ENCODE peak calls at places on chromosomes 3 and 15, in seven cellular contexts. V, G, H, T, S, P and E are unnamed samples.

GRCh38 chr15:72599855-72600464 is 54.5 kb upstream of the GOLGA6B start:
- DNase-seq in G (no peak), T (peak; percentile 55), S (peak; percentile 52), P (peak; percentile 47), H (peak; percentile 37), V (no peak), E (peak; percentile 54)

GRCh38 chr3:69249001-69249400 is 126.6 kb upstream of the LMOD3 start:
- DNase-seq in T (no peak), V (no peak), S (no peak), H (no peak), P (no peak), G (no peak), E (no peak)

GRCh38 chr3:123375014-123375940 is 73.6 kb downstream of the ADCY5 start:
- DNase-seq in H (no peak), S (no peak), G (no peak), P (no peak), V (no peak), T (no peak), E (no peak)

GRCh38 chr3:162863579-162863978 is 1367.0 kb downstream of the OTOL1 start:
- DNase-seq in T (no peak), P (no peak), H (no peak), S (no peak), G (no peak), V (no peak), E (no peak)

GRCh38 chr3:171704002-171704401 is 106.3 kb downstream of the PLD1 start:
- DNase-seq in S (peak; percentile 17), H (peak; percentile 9), P (peak; percentile 28), V (no peak), G (no peak), T (peak; percentile 51), E (no peak)

GRCh38 chr15:59197459-59197858 is 9.2 kb upstream of the LDHAL6B start:
- DNase-seq in T (no peak), H (no peak), S (no peak), G (no peak), P (no peak), V (no peak), E (no peak)

GRCh38 chr3:8445861-8446260 is 55.8 kb upstream of the LMCD1 start:
- DNase-seq in P (no peak), G (no peak), V (no peak), S (no peak), H (no peak), T (no peak), E (no peak)

GRCh38 chr3:52934626-52935530 is 37.5 kb upstream of the STIMATE start:
- DNase-seq in G (no peak), V (peak; percentile 11), P (peak; percentile 23), T (peak; percentile 77), H (peak; percentile 46), S (peak; percentile 52), E (peak; percentile 24)

GRCh38 chr15:75036269-75036668 is 12.9 kb downstream of the PPCDC start:
- DNase-seq in V (no peak), P (peak; percentile 72), G (peak; percentile 64), H (no peak), T (no peak), S (peak; percentile 54), E (no peak)

GRCh38 chr3:197468866-197469382 is 86.8 kb downstream of the BDH1 start:
- DNase-seq in H (peak; percentile 83), V (no peak), G (no peak), T (no peak), P (no peak), S (no peak), E (no peak)

GRCh38 chr3:150925751-150926201 is 20.5 kb upstream of the MINDY4B start:
- DNase-seq in S (peak; percentile 76), P (peak; percentile 42), T (peak; percentile 59), G (peak; percentile 80), V (no peak), H (peak; percentile 50), E (peak; percentile 8)

GRCh38 chr3:8301977-8302589 is 199.5 kb upstream of the LMCD1 start:
- DNase-seq in S (peak; percentile 25), H (peak; percentile 31), P (peak; percentile 35), G (no peak), T (peak; percentile 35), V (no peak), E (peak; percentile 8)

DNA sequence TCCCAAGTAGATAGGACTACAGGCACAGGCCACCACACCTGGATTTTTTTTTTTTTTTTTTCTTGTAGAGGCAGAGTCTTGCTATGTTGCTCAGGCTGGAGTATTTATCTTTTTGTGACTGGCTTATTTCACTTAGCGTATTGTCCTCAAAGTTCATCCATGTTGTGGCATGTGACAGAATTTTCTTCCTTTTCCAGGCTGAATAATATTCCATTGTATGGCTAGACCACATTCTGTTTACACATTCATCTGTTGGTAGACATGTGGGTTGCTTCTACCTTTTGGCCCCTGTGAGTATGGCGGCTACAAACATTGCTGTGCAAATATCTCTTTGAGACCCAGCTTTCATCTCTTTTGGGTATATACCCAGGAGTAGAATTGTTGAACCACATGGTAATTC is 160.2 kb upstream of the SMAD3 start:
- DNase-seq in G (no peak), P (no peak), H (no peak), V (no peak), S (no peak), T (no peak), E (no peak)
- TF ChIP-seq SIN3A in G (no peak), P (no peak), H (no peak), V (no peak), S (no peak), T (no peak), E (no peak)

GRCh38 chr3:58462829-58463180 is 29.1 kb upstream of the KCTD6 start:
- DNase-seq in T (no peak), P (no peak), S (no peak), H (peak; percentile 20), G (no peak), V (no peak), E (no peak)

GRCh38 chr3:58466899-58467563 is 24.9 kb upstream of the KCTD6 start:
- DNase-seq in T (no peak), V (no peak), S (no peak), G (no peak), P (no peak), H (no peak), E (no peak)

GRCh38 chr3:58464875-58465274 is 27.0 kb upstream of the KCTD6 start:
- DNase-seq in V (no peak), T (no peak), P (peak; percentile 15), G (no peak), S (no peak), H (no peak), E (no peak)

GRCh38 chr3:58463181-58463941 is 28.5 kb upstream of the KCTD6 start:
- DNase-seq in S (peak; percentile 69), P (peak; percentile 76), G (peak; percentile 85), H (peak; percentile 70), T (peak; percentile 85), V (no peak), E (no peak)

DNA sequence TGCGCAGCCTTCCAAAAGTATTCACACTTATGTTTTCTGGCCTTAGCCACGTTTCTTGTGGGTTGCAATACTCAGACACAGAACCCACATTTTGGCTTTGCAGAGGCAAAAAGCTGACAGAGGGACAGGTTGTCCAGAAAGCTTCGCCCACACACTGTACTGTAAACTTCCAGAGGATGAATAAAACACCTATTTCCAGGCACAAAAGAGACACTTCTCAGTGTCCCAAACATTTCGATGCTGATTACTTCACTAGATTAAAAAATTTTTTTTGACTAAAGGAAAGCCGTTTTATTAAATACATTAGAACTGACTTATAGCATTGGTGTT is 28.0 kb upstream of the KCTD6 start:
- DNase-seq in T (no peak), V (peak; percentile 15), P (no peak), H (no peak), S (no peak), G (no peak), E (no peak)
- TF ChIP-seq CTCF in T (no peak), V (no peak), P (no peak), H (no peak), S (no peak), G (no peak), E (peak; percentile 24)

GRCh38 chr15:90031231-90031791 is 30.2 kb downstream of the ZNF710 start:
- DNase-seq in V (peak; percentile 95), T (no peak), G (no peak), H (no peak), P (no peak), S (no peak), E (no peak)
- TF ChIP-seq POLR2AphosphoS5 in V (peak; percentile 71), T (no peak), G (no peak), H (no peak), P (no peak), S (no peak), E (no peak)

DNA sequence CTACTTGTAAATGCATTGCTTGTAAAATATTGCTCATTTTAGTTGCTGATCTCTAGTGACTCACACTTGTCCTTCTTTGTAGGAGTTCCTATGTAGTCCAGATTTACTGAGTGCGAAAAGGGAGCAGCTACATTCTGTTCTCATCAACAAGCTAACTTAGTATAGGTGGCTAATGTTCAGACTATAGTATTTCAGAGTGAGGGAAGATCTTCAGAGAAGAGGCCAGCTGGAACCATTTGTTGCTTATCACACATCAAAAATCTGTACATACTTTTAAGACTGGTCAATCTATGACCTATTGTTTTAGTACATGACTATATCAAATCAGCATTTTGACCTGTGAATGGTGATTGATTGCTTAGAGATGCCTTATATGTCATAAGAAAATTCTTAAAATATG is 71.3 kb upstream of the THSD4 start:
- DNase-seq in S (no peak), H (no peak), T (no peak), P (no peak), G (no peak), V (no peak), E (no peak)
- TF ChIP-seq SIN3A in S (no peak), H (no peak), T (no peak), P (no peak), G (no peak), V (no peak), E (no peak)

GRCh38 chr3:291028-291427 is 94.5 kb downstream of the CHL1 start:
- DNase-seq in V (no peak), T (no peak), H (no peak), P (no peak), S (no peak), G (no peak), E (no peak)
- TF ChIP-seq CTCF in V (no peak), T (no peak), H (no peak), P (no peak), S (no peak), G (no peak), E (no peak)

GRCh38 chr15:69074011-69074842 is 59.7 kb downstream of the NOX5 start:
- DNase-seq in G (peak; percentile 81), T (peak; percentile 82), V (no peak), S (no peak), P (no peak), H (peak; percentile 20), E (peak; percentile 18)
- TF ChIP-seq POLR2AphosphoS5 in G (peak; percentile 54), T (peak; percentile 85), V (no peak), S (no peak), P (peak; percentile 65), H (no peak), E (peak; percentile 64)